ENCODE peak calls at places on chromosomes 4 and X, in seven cellular contexts. One of them, this sample, is unnamed.

GRCh38 chr4:20809796-20810195 is 109.5 kb downstream of the PACRGL start:
- DNase-seq in PC-3: peak; percentile 85
- DNase-seq in fibroblast of the aortic adventitia: no peak
- DNase-seq in NT2/D1: peak; percentile 2
- DNase-seq in fibroblast of mammary gland: no peak
- DNase-seq in heart right ventricle: no peak
- DNase-seq in PC-9: peak; percentile 52
- DNase-seq in this sample: no peak

GRCh38 chr4:69800599-69800998 is 40.2 kb upstream of the SULT1B1 start:
- DNase-seq in PC-3: peak; percentile 15
- DNase-seq in fibroblast of the aortic adventitia: peak; percentile 73
- DNase-seq in NT2/D1: no peak
- DNase-seq in fibroblast of mammary gland: peak; percentile 71
- DNase-seq in heart right ventricle: no peak
- DNase-seq in PC-9: no peak
- DNase-seq in this sample: peak; percentile 32

GRCh38 chr4:168740686-168741085 is 243.8 kb downstream of the PALLD start:
- DNase-seq in PC-3: no peak
- DNase-seq in fibroblast of the aortic adventitia: no peak
- DNase-seq in NT2/D1: no peak
- DNase-seq in fibroblast of mammary gland: no peak
- DNase-seq in heart right ventricle: no peak
- DNase-seq in PC-9: no peak
- DNase-seq in this sample: no peak

GRCh38 chr4:24273148-24273547 is 311.2 kb downstream of the DHX15 start:
- DNase-seq in PC-3: no peak
- DNase-seq in fibroblast of the aortic adventitia: no peak
- DNase-seq in NT2/D1: no peak
- DNase-seq in fibroblast of mammary gland: no peak
- DNase-seq in heart right ventricle: no peak
- DNase-seq in PC-9: no peak
- DNase-seq in this sample: no peak

GRCh38 chrX:107025538-107025937 is 25.5 kb upstream of the MORC4 start:
- DNase-seq in PC-3: peak; percentile 56
- DNase-seq in fibroblast of the aortic adventitia: peak; percentile 45
- DNase-seq in NT2/D1: peak; percentile 18
- DNase-seq in fibroblast of mammary gland: peak; percentile 45
- DNase-seq in heart right ventricle: no peak
- DNase-seq in PC-9: no peak
- DNase-seq in this sample: no peak

GRCh38 chr4:102693266-102693850 is 67.4 kb downstream of the MANBA start:
- DNase-seq in PC-3: peak; percentile 72
- DNase-seq in fibroblast of the aortic adventitia: no peak
- DNase-seq in NT2/D1: no peak
- DNase-seq in fibroblast of mammary gland: no peak
- DNase-seq in heart right ventricle: no peak
- DNase-seq in PC-9: peak; percentile 79
- DNase-seq in this sample: no peak

GRCh38 chr4:77184018-77184417 is 27.0 kb downstream of the CCNG2 start:
- DNase-seq in PC-3: no peak
- DNase-seq in fibroblast of the aortic adventitia: no peak
- DNase-seq in NT2/D1: no peak
- DNase-seq in fibroblast of mammary gland: peak; percentile 16
- DNase-seq in heart right ventricle: no peak
- DNase-seq in PC-9: no peak
- DNase-seq in this sample: no peak

GRCh38 chrX:110042521-110042920 is 39.6 kb downstream of the TMEM164 start:
- DNase-seq in PC-3: peak; percentile 7
- DNase-seq in fibroblast of the aortic adventitia: no peak
- DNase-seq in NT2/D1: no peak
- DNase-seq in fibroblast of mammary gland: peak; percentile 59
- DNase-seq in heart right ventricle: no peak
- DNase-seq in PC-9: no peak
- DNase-seq in this sample: no peak

GRCh38 chrX:152738560-152738959 is 5.0 kb downstream of the MAGEA12 start:
- DNase-seq in PC-3: no peak
- DNase-seq in fibroblast of the aortic adventitia: no peak
- DNase-seq in NT2/D1: no peak
- DNase-seq in fibroblast of mammary gland: no peak
- DNase-seq in heart right ventricle: no peak
- DNase-seq in PC-9: peak; percentile 22
- DNase-seq in this sample: no peak

GRCh38 chrX:38578152-38578551 is 16.8 kb downstream of the TSPAN7 start:
- DNase-seq in PC-3: no peak
- DNase-seq in fibroblast of the aortic adventitia: no peak
- DNase-seq in NT2/D1: no peak
- DNase-seq in fibroblast of mammary gland: no peak
- DNase-seq in heart right ventricle: no peak
- DNase-seq in PC-9: no peak
- DNase-seq in this sample: no peak

GRCh38 chr4:3238721-3239120 is 10.2 kb upstream of the MSANTD1 start:
- DNase-seq in PC-3: no peak
- DNase-seq in fibroblast of the aortic adventitia: no peak
- DNase-seq in NT2/D1: no peak
- DNase-seq in fibroblast of mammary gland: no peak
- DNase-seq in heart right ventricle: no peak
- DNase-seq in PC-9: no peak
- DNase-seq in this sample: no peak

GRCh38 chr4:169438057-169438480 is 167.3 kb upstream of the SH3RF1 start:
- DNase-seq in PC-3: no peak
- DNase-seq in fibroblast of the aortic adventitia: no peak
- DNase-seq in NT2/D1: no peak
- DNase-seq in fibroblast of mammary gland: no peak
- DNase-seq in heart right ventricle: no peak
- DNase-seq in PC-9: no peak
- DNase-seq in this sample: no peak

GRCh38 chrX:125628435-125628834 is 308.8 kb downstream of the TEX13C start:
- DNase-seq in PC-3: no peak
- DNase-seq in fibroblast of the aortic adventitia: no peak
- DNase-seq in NT2/D1: peak; percentile 13
- DNase-seq in fibroblast of mammary gland: no peak
- DNase-seq in heart right ventricle: no peak
- DNase-seq in PC-9: no peak
- DNase-seq in this sample: no peak

GRCh38 chr4:53365121-53365485 is 758 bp downstream of the SCFD2 start:
- DNase-seq in PC-3: peak; percentile 47
- DNase-seq in fibroblast of the aortic adventitia: peak; percentile 23
- DNase-seq in NT2/D1: no peak
- DNase-seq in fibroblast of mammary gland: peak; percentile 40
- DNase-seq in heart right ventricle: no peak
- DNase-seq in PC-9: no peak
- DNase-seq in this sample: peak; percentile 65

GRCh38 chrX:632391-633042 is 1.9 kb downstream of the SHOX start:
- DNase-seq in PC-3: no peak
- DNase-seq in fibroblast of the aortic adventitia: no peak
- DNase-seq in NT2/D1: no peak
- DNase-seq in fibroblast of mammary gland: no peak
- DNase-seq in heart right ventricle: no peak
- DNase-seq in PC-9: no peak
- DNase-seq in this sample: no peak

GRCh38 chrX:633043-633654 is 2.6 kb downstream of the SHOX start:
- DNase-seq in PC-3: no peak
- DNase-seq in fibroblast of the aortic adventitia: no peak
- DNase-seq in NT2/D1: no peak
- DNase-seq in fibroblast of mammary gland: no peak
- DNase-seq in heart right ventricle: no peak
- DNase-seq in PC-9: no peak
- DNase-seq in this sample: no peak

GRCh38 chrX:629230-630006 is 1.2 kb upstream of the SHOX start:
- DNase-seq in PC-3: no peak
- DNase-seq in fibroblast of the aortic adventitia: no peak
- DNase-seq in NT2/D1: no peak
- DNase-seq in fibroblast of mammary gland: no peak
- DNase-seq in heart right ventricle: no peak
- DNase-seq in PC-9: no peak
- DNase-seq in this sample: no peak

GRCh38 chrX:630007-630921 is at the start of gene SHOX:
- DNase-seq in PC-3: no peak
- DNase-seq in fibroblast of the aortic adventitia: no peak
- DNase-seq in NT2/D1: no peak
- DNase-seq in fibroblast of mammary gland: no peak
- DNase-seq in heart right ventricle: no peak
- DNase-seq in PC-9: no peak
- DNase-seq in this sample: no peak

DNA sequence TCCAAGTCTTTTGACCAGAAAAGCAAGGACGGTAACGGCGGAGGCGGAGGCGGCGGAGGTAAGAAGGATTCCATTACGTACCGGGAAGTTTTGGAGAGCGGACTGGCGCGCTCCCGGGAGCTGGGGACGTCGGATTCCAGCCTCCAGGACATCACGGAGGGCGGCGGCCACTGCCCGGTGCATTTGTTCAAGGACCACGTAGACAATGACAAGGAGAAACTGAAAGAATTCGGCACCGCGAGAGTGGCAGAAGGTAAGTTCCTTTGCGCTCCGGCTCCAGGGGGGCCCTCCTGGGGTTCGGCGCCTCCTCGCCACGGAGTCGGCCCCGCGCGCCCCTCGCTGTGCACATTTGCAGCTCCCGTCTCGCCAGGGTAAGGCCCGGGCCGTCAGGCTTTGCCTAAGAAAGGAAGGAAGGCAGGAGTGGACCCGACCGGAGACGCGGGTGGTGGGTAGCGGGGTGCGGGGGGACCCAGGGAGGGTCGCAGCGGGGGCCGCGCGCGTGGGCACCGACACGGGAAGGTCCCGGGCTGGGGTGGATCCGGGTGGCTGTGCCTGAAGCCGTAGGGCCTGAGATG is 418 bp downstream of the SHOX start:
- DNase-seq in PC-3: no peak
- DNase-seq in fibroblast of the aortic adventitia: no peak
- DNase-seq in NT2/D1: no peak
- DNase-seq in fibroblast of mammary gland: no peak
- DNase-seq in heart right ventricle: no peak
- DNase-seq in PC-9: no peak
- DNase-seq in this sample: no peak
- H3K4me3 ChIP-seq in PC-3: no peak overlapping the region
- H3K4me3 ChIP-seq in fibroblast of the aortic adventitia: no peak overlapping the region
- H3K4me3 ChIP-seq in NT2/D1: peak overlapping the region; percentile 36
- H3K4me3 ChIP-seq in fibroblast of mammary gland: no peak overlapping the region
- H3K4me3 ChIP-seq in heart right ventricle: no peak overlapping the region
- H3K4me3 ChIP-seq in PC-9: no peak overlapping the region
- H3K4me3 ChIP-seq in this sample: no peak overlapping the region

GRCh38 chr4:165332502-165332901 is 5.0 kb downstream of the MSMO1 start:
- DNase-seq in PC-3: no peak
- DNase-seq in fibroblast of the aortic adventitia: no peak
- DNase-seq in NT2/D1: no peak
- DNase-seq in fibroblast of mammary gland: no peak
- DNase-seq in heart right ventricle: no peak
- DNase-seq in PC-9: no peak
- DNase-seq in this sample: no peak

GRCh38 chr4:165330071-165330470 is 2.6 kb downstream of the MSMO1 start:
- DNase-seq in PC-3: no peak
- DNase-seq in fibroblast of the aortic adventitia: no peak
- DNase-seq in NT2/D1: no peak
- DNase-seq in fibroblast of mammary gland: no peak
- DNase-seq in heart right ventricle: no peak
- DNase-seq in PC-9: no peak
- DNase-seq in this sample: no peak

GRCh38 chr4:165331316-165331715 is 3.8 kb downstream of the MSMO1 start:
- DNase-seq in PC-3: no peak
- DNase-seq in fibroblast of the aortic adventitia: no peak
- DNase-seq in NT2/D1: no peak
- DNase-seq in fibroblast of mammary gland: no peak
- DNase-seq in heart right ventricle: no peak
- DNase-seq in PC-9: no peak
- DNase-seq in this sample: no peak

GRCh38 chr4:165331823-165332222 is 4.4 kb downstream of the MSMO1 start:
- DNase-seq in PC-3: no peak
- DNase-seq in fibroblast of the aortic adventitia: no peak
- DNase-seq in NT2/D1: no peak
- DNase-seq in fibroblast of mammary gland: no peak
- DNase-seq in heart right ventricle: no peak
- DNase-seq in PC-9: no peak
- DNase-seq in this sample: no peak

GRCh38 chr4:165330666-165331065 is 3.2 kb downstream of the MSMO1 start:
- DNase-seq in PC-3: no peak
- DNase-seq in fibroblast of the aortic adventitia: no peak
- DNase-seq in NT2/D1: no peak
- DNase-seq in fibroblast of mammary gland: no peak
- DNase-seq in heart right ventricle: no peak
- DNase-seq in PC-9: no peak
- DNase-seq in this sample: no peak
- H3K4me3 ChIP-seq in PC-3: no peak overlapping the region
- H3K4me3 ChIP-seq in fibroblast of the aortic adventitia: peak overlapping the region; percentile 29
- H3K4me3 ChIP-seq in NT2/D1: peak overlapping the region; percentile 50
- H3K4me3 ChIP-seq in fibroblast of mammary gland: peak overlapping the region; percentile 100
- H3K4me3 ChIP-seq in heart right ventricle: no peak overlapping the region
- H3K4me3 ChIP-seq in PC-9: peak overlapping the region; percentile 80
- H3K4me3 ChIP-seq in this sample: no peak overlapping the region

DNA sequence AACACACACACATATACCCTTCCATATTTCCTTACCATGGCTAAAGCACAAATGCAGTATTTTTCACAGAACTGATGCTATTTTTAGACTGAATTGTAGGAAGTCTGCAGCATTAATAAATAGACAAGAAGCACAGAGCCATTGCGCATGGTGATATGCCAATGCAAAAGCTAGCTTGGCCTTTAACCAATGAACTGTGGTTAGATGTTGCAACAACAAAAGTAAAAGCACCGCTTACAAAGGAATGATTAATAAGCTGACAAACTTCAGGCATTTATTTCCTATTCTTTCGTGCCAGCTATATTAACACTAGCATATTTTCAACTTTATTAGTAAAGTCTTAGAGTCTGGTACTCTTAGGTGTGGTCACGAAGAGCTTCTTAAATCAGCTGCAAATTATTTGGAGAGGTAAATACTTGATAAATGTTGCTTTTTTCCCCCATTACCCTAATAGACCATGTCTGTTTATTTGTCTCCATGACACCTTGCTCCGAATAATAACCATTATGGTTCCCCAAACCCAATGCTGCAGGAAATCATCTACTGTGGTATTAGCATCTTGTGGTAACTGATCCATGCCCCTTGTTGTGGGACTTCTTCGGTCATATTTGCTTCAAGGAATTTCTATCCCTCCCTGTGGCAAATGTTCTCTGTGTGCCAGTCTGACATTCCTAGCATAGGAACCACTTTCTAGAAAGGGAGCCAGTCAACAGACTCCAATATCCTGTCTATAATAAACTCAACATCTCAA is 306.1 kb upstream of the TAPT1 start:
- DNase-seq in PC-3: peak; percentile 47
- DNase-seq in fibroblast of the aortic adventitia: peak; percentile 99
- DNase-seq in NT2/D1: no peak
- DNase-seq in fibroblast of mammary gland: peak; percentile 90
- DNase-seq in heart right ventricle: peak; percentile 27
- DNase-seq in PC-9: no peak
- DNase-seq in this sample: peak; percentile 53
- H3K4me3 ChIP-seq in PC-3: no peak overlapping the region
- H3K4me3 ChIP-seq in fibroblast of the aortic adventitia: no peak overlapping the region
- H3K4me3 ChIP-seq in NT2/D1: no peak overlapping the region
- H3K4me3 ChIP-seq in fibroblast of mammary gland: no peak overlapping the region
- H3K4me3 ChIP-seq in heart right ventricle: no peak overlapping the region
- H3K4me3 ChIP-seq in PC-9: no peak overlapping the region
- H3K4me3 ChIP-seq in this sample: no peak overlapping the region

DNA sequence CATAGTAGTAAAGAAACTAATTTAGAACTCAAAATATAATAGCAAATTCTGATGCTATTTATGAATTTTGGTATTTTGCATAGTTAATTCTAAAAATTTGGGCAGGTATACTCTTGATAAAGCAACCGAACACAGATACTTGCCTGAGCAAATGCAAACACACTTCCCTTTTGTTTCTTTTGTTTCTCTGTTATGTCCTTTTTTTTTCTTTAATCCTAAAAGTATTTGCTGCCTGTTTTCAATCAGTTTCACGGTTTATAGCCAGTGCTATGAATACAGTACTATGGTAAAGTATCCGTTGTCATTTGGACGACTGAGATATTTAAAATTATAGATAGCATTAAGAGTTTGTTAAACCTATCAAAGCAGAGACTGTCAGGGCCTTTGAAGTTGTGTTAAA is 84.3 kb upstream of the HPRT1 start:
- DNase-seq in PC-3: no peak
- DNase-seq in fibroblast of the aortic adventitia: no peak
- DNase-seq in NT2/D1: no peak
- DNase-seq in fibroblast of mammary gland: no peak
- DNase-seq in heart right ventricle: no peak
- DNase-seq in PC-9: no peak
- DNase-seq in this sample: no peak
- H3K4me3 ChIP-seq in PC-3: peak overlapping the region; percentile 94
- H3K4me3 ChIP-seq in fibroblast of the aortic adventitia: no peak overlapping the region
- H3K4me3 ChIP-seq in NT2/D1: no peak overlapping the region
- H3K4me3 ChIP-seq in fibroblast of mammary gland: no peak overlapping the region
- H3K4me3 ChIP-seq in heart right ventricle: no peak overlapping the region
- H3K4me3 ChIP-seq in PC-9: no peak overlapping the region
- H3K4me3 ChIP-seq in this sample: peak overlapping the region; percentile 90

This sample was measured in MG63.